ENCODE peak calls at places on chromosome 10, in nine cellular contexts. A is uterus; H is heart left ventricle; T is activated CD8-positive, alpha-beta T cell treated with anti-CD3 and anti-CD28 coated beads for 36 hours; U is hepatocyte; M is spleen; S is AG04450; C is AG10803; J is ovary. P is an unnamed sample.

GRCh38 chr10:1130995-1131790 is 75.0 kb downstream of the WDR37 start:
- DNase-seq in A (no peak), H (no peak), T (no peak), U (no peak), M (no peak), S (no peak), C (no peak), J (no peak), P (no peak)

GRCh38 chr10:49177391-49178355 is 10.5 kb downstream of the TMEM273 start:
- DNase-seq in A (peak), H (peak), T (peak), U (peak), M (no peak), S (peak), C (peak), J (no peak), P (peak)

GRCh38 chr10:122164028-122164601 is 107.0 kb upstream of the BTBD16 start:
- DNase-seq in A (no peak), H (no peak), T (no peak), U (peak), M (no peak), S (no peak), C (no peak), J (no peak), P (no peak)

GRCh38 chr10:114458955-114459354 is 54.7 kb upstream of the AFAP1L2 start:
- DNase-seq in A (no peak), H (peak), T (peak), U (peak), M (peak), S (no peak), C (peak), J (no peak), P (peak)

GRCh38 chr10:86632009-86632800 is 22.1 kb upstream of the OPN4 start:
- DNase-seq in A (no peak), H (peak), T (no peak), U (peak), M (no peak), S (no peak), C (peak), J (no peak), P (peak)

GRCh38 chr10:33746878-33747277 is 412.4 kb upstream of the NRP1 start:
- DNase-seq in A (no peak), H (no peak), T (no peak), U (no peak), M (no peak), S (no peak), C (no peak), J (no peak), P (no peak)

GRCh38 chr10:35843524-35844171 is 201.6 kb upstream of the FZD8 start:
- DNase-seq in A (no peak), H (no peak), T (no peak), U (no peak), M (peak), S (no peak), C (no peak), J (no peak), P (no peak)

GRCh38 chr10:72379062-72379461 is 24.3 kb upstream of the DNAJB12 start:
- DNase-seq in A (no peak), H (no peak), T (no peak), U (no peak), M (no peak), S (no peak), C (no peak), J (no peak), P (no peak)

GRCh38 chr10:133324198-133324792 is 12.4 kb downstream of the CALY start:
- DNase-seq in A (no peak), H (no peak), T (peak), U (peak), M (peak), S (no peak), C (peak), J (peak), P (peak)

GRCh38 chr10:71045188-71045841 is 156.9 kb upstream of the PCBD1 start:
- DNase-seq in A (no peak), H (no peak), T (no peak), U (no peak), M (peak), S (no peak), C (no peak), J (no peak), P (no peak)

GRCh38 chr10:113736576-113736975 is 14.9 kb upstream of the PLEKHS1 start:
- DNase-seq in A (no peak), H (no peak), T (no peak), U (no peak), M (no peak), S (no peak), C (peak), J (no peak), P (no peak)

GRCh38 chr10:5628798-5629788 is 37.3 kb downstream of the ASB13 start:
- DNase-seq in A (no peak), H (no peak), T (peak), U (no peak), M (no peak), S (peak), C (no peak), J (no peak), P (no peak)

GRCh38 chr10:5895804-5896203 is 5.8 kb downstream of the FBH1 start:
- DNase-seq in A (no peak), H (no peak), T (no peak), U (no peak), M (no peak), S (no peak), C (no peak), J (no peak), P (no peak)

GRCh38 chr10:28708921-28709461 is 31.7 kb downstream of the BAMBI start:
- DNase-seq in A (no peak), H (no peak), T (no peak), U (no peak), M (no peak), S (no peak), C (no peak), J (no peak), P (no peak)

GRCh38 chr10:25758041-25758457 is 176.0 kb upstream of the MYO3A start:
- DNase-seq in A (no peak), H (no peak), T (peak), U (peak), M (no peak), S (no peak), C (no peak), J (no peak), P (peak)

GRCh38 chr10:62037166-62037831 is 135.8 kb downstream of the ARID5B start:
- DNase-seq in A (peak), H (no peak), T (no peak), U (no peak), M (no peak), S (no peak), C (peak), J (no peak), P (peak)

GRCh38 chr10:132813560-132814468 is 27.9 kb upstream of the NKX6-2 start:
- DNase-seq in A (peak), H (no peak), T (no peak), U (no peak), M (peak), S (no peak), C (no peak), J (no peak), P (no peak)

GRCh38 chr10:11557967-11558366 is 53.5 kb downstream of the USP6NL start:
- DNase-seq in A (no peak), H (no peak), T (no peak), U (no peak), M (no peak), S (no peak), C (no peak), J (no peak), P (no peak)

GRCh38 chr10:3048114-3049019 is 19.0 kb upstream of the PFKP start:
- DNase-seq in A (peak), H (no peak), T (no peak), U (no peak), M (no peak), S (no peak), C (peak), J (no peak), P (no peak)

GRCh38 chr10:82953331-82953730 is 1078.3 kb downstream of the NRG3 start:
- DNase-seq in A (no peak), H (no peak), T (no peak), U (no peak), M (no peak), S (no peak), C (no peak), J (no peak), P (no peak)

GRCh38 chr10:114541081-114541833 is 116.8 kb downstream of the ABLIM1 start:
- DNase-seq in A (peak), H (no peak), T (peak), U (peak), M (no peak), S (peak), C (peak), J (peak), P (no peak)

GRCh38 chr10:13397052-13397451 is 49.0 kb upstream of the SEPHS1 start:
- DNase-seq in A (no peak), H (no peak), T (no peak), U (no peak), M (no peak), S (no peak), C (no peak), J (no peak), P (no peak)

GRCh38 chr10:93680414-93681047 is 21.9 kb downstream of the FRA10AC1 start:
- DNase-seq in A (no peak), H (no peak), T (no peak), U (peak), M (no peak), S (no peak), C (peak), J (no peak), P (no peak)

GRCh38 chr10:67015225-67015624 is 89.4 kb downstream of the LRRTM3 start:
- DNase-seq in A (no peak), H (no peak), T (no peak), U (no peak), M (no peak), S (no peak), C (no peak), J (no peak), P (no peak)

GRCh38 chr10:44981172-44982113 is 2.8 kb upstream of the DEPP1 start:
- DNase-seq in A (peak), H (no peak), T (no peak), U (peak), M (no peak), S (peak), C (peak), J (peak), P (peak)

GRCh38 chr10:27242951-27243551 is 2.5 kb upstream of the ACBD5 start:
- DNase-seq in A (peak), H (no peak), T (peak), U (peak), M (peak), S (no peak), C (peak), J (peak), P (peak)

GRCh38 chr10:3406556-3406955 is 234.0 kb upstream of the PITRM1 start:
- DNase-seq in A (no peak), H (no peak), T (no peak), U (no peak), M (no peak), S (no peak), C (no peak), J (no peak), P (no peak)

GRCh38 chr10:93968452-93969044 is 25.2 kb upstream of the PLCE1 start:
- DNase-seq in A (no peak), H (no peak), T (no peak), U (no peak), M (no peak), S (no peak), C (no peak), J (no peak), P (no peak)

GRCh38 chr10:131871673-131872005 is 29.2 kb upstream of the PPP2R2D start:
- DNase-seq in A (no peak), H (no peak), T (no peak), U (no peak), M (peak), S (no peak), C (no peak), J (no peak), P (no peak)

GRCh38 chr10:59801171-59801570 is 47.9 kb upstream of the MRLN start:
- DNase-seq in A (no peak), H (no peak), T (no peak), U (no peak), M (no peak), S (no peak), C (no peak), J (no peak), P (peak)

GRCh38 chr10:112811741-112812551 is 138.1 kb upstream of the TCF7L2 start:
- DNase-seq in A (no peak), H (no peak), T (no peak), U (peak), M (no peak), S (peak), C (peak), J (peak), P (peak)

GRCh38 chr10:23055424-23056191 is 39.8 kb upstream of the MSRB2 start:
- DNase-seq in A (no peak), H (no peak), T (no peak), U (no peak), M (no peak), S (no peak), C (no peak), J (no peak), P (no peak)

GRCh38 chr10:86970887-86971145 is 2.5 kb downstream of the ADIRF start:
- DNase-seq in A (no peak), H (no peak), T (no peak), U (no peak), M (no peak), S (no peak), C (no peak), J (no peak), P (no peak)

GRCh38 chr10:86968271-86968993 is at the start of gene ADIRF:
- DNase-seq in A (peak), H (peak), T (no peak), U (peak), M (peak), S (no peak), C (peak), J (peak), P (no peak)

GRCh38 chr10:69422676-69423075 is 6.0 kb upstream of the TACR2 start:
- DNase-seq in A (no peak), H (no peak), T (no peak), U (no peak), M (no peak), S (no peak), C (no peak), J (no peak), P (no peak)

GRCh38 chr10:110471566-110472139 is 26.1 kb upstream of the DUSP5 start:
- DNase-seq in A (no peak), H (no peak), T (no peak), U (no peak), M (no peak), S (peak), C (peak), J (no peak), P (no peak)

GRCh38 chr10:69901623-69902505 is 100.2 kb downstream of the COL13A1 start:
- DNase-seq in A (peak), H (no peak), T (peak), U (peak), M (no peak), S (peak), C (peak), J (peak), P (peak)

GRCh38 chr10:121684276-121684675 is 86.0 kb upstream of the FGFR2 start:
- DNase-seq in A (no peak), H (no peak), T (no peak), U (no peak), M (no peak), S (no peak), C (peak), J (no peak), P (no peak)

DNA sequence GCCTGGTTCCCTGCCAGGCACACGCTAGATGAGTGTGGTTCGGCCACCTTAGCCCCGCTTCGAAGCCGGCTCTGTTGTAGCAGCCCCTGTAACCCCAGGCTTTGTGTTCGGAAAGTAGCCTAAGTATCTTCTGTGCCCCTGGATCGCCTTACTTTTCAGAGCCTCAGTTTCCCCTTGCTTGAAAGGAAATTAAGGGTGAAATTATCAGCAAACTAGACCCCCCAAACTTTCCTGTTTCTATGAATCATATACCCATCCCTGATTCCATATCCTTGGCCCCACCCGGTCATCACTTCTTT is 312 bp downstream of the PDCD11 start:
- DNase-seq in A (no peak), H (no peak), T (no peak), U (no peak), M (no peak), S (no peak), C (no peak), J (no peak), P (no peak)
- TF ChIP-seq CTCF in A (no peak), H (no peak), T (no peak), U (no peak), M (no peak), S (no peak), C (no peak), J (no peak), P (no peak)

DNA sequence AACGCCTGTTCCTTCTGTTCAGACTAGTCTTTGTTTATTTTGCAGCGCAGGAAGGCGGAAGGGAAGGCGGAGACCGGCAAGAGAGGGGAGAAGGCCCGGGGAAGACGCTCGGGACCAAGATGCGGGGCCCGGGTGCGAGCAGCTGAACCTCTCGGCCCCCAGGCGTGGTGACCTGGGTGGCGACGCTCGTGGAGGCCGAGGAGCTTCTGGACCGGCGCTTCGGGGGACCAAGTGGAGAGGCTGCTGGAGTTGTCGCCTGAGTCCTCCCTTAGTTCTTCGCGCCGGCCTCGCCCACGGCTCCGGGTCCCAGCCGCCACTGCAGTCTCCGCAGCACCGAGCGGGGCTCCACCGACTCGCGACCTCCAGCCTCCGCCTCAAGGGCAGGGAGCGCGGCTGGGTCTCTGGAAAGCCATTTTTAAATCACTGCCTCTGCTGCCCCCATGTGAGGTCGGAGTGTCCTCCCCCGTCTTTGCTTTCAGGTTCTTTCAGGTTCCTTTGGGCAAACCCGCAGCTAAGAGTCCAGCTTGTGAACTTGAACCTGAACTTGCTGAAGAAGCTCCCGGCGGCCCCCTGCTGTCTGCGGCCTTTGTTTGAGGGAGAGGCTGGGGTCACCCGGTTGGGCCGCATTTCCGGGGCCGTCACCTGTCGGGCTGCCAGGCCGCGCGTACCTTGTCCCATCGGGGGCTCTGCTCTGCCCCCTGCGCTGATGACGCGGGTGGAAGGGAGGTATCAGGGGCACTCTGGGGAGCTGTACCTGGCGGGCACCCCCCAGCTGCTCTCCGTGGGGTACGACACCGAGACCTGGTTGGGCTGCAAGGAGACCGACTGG is 136.0 kb downstream of the KIF20B start:
- DNase-seq in A (no peak), H (peak), T (peak), U (no peak), M (peak), S (no peak), C (peak), J (peak), P (peak)
- TF ChIP-seq CTCF in A (no peak), H (no peak), T (no peak), U (no peak), M (no peak), S (no peak), C (peak), J (no peak), P (no peak)

GRCh38 chr10:101217450-101218281 is 11.6 kb downstream of the LBX1 start:
- DNase-seq in A (no peak), H (peak), T (no peak), U (peak), M (no peak), S (no peak), C (peak), J (no peak), P (peak)
- TF ChIP-seq CTCF in A (no peak), H (peak), T (no peak), U (peak), M (no peak), S (peak), C (peak), J (no peak), P (no peak)

GRCh38 chr10:124724279-124725027 is 19.7 kb downstream of the FAM53B start:
- DNase-seq in A (no peak), H (peak), T (no peak), U (no peak), M (peak), S (no peak), C (peak), J (no peak), P (no peak)
- TF ChIP-seq CTCF in A (no peak), H (no peak), T (no peak), U (no peak), M (no peak), S (no peak), C (no peak), J (no peak), P (no peak)

GRCh38 chr10:102394079-102394800 is 1.3 kb upstream of the NFKB2 start:
- DNase-seq in A (peak), H (peak), T (peak), U (peak), M (peak), S (peak), C (peak), J (peak), P (peak)
- TF ChIP-seq CTCF in A (no peak), H (peak), T (no peak), U (no peak), M (peak), S (no peak), C (peak), J (peak), P (peak)